ENCODE peak calls at places on chromosomes 2 and 18, in six cellular contexts. One of them, this sample, is unnamed. For H3K4me1, the result is how much of the 10 kb centered on the place peaks cover.

GRCh38 chr2:157785200-157785599 is 90.9 kb downstream of the ACVR1 start:
- DNase-seq in SK-N-SH: no peak
- DNase-seq in NT2/D1: no peak
- DNase-seq in GM23248: peak
- DNase-seq in IMR-90: peak
- DNase-seq in endodermal cell: no peak
- DNase-seq in this sample: peak

GRCh38 chr2:7900593-7900992 is 781.3 kb upstream of the ID2 start:
- DNase-seq in NT2/D1: no peak
- DNase-seq in endodermal cell: no peak
- DNase-seq in SK-N-SH: no peak
- DNase-seq in GM23248: peak
- DNase-seq in IMR-90: peak
- DNase-seq in this sample: no peak

GRCh38 chr2:121707920-121708361 is 28.7 kb downstream of the NIFK start:
- DNase-seq in SK-N-SH: no peak
- DNase-seq in GM23248: no peak
- DNase-seq in IMR-90: no peak
- DNase-seq in NT2/D1: no peak
- DNase-seq in endodermal cell: peak
- DNase-seq in this sample: no peak

GRCh38 chr2:237904806-237905599 is 45.6 kb downstream of the RAMP1 start:
- DNase-seq in IMR-90: peak
- DNase-seq in endodermal cell: peak
- DNase-seq in NT2/D1: no peak
- DNase-seq in SK-N-SH: no peak
- DNase-seq in GM23248: peak
- DNase-seq in this sample: peak

GRCh38 chr2:121699421-121700328 is 37.0 kb downstream of the NIFK start:
- DNase-seq in SK-N-SH: no peak
- DNase-seq in IMR-90: peak
- DNase-seq in NT2/D1: no peak
- DNase-seq in GM23248: peak
- DNase-seq in endodermal cell: peak
- DNase-seq in this sample: peak

GRCh38 chr2:30217644-30218361 is 13.5 kb upstream of the LBH start:
- DNase-seq in GM23248: no peak
- DNase-seq in NT2/D1: no peak
- DNase-seq in endodermal cell: peak
- DNase-seq in IMR-90: no peak
- DNase-seq in SK-N-SH: no peak
- DNase-seq in this sample: no peak

GRCh38 chr2:36413218-36413617 is 57.6 kb downstream of the CRIM1 start:
- DNase-seq in endodermal cell: no peak
- DNase-seq in SK-N-SH: no peak
- DNase-seq in GM23248: peak
- DNase-seq in IMR-90: peak
- DNase-seq in NT2/D1: no peak
- DNase-seq in this sample: peak

GRCh38 chr18:23203891-23204432 is 68.7 kb downstream of the CABLES1 start:
- DNase-seq in NT2/D1: no peak
- DNase-seq in IMR-90: no peak
- DNase-seq in GM23248: no peak
- DNase-seq in endodermal cell: no peak
- DNase-seq in SK-N-SH: no peak
- DNase-seq in this sample: no peak

GRCh38 chr2:23411752-23412431 is 26.9 kb downstream of the KLHL29 start:
- DNase-seq in endodermal cell: no peak
- DNase-seq in GM23248: peak
- DNase-seq in NT2/D1: no peak
- DNase-seq in IMR-90: peak
- DNase-seq in SK-N-SH: no peak
- DNase-seq in this sample: peak

GRCh38 chr18:37383036-37383788 is 182.4 kb downstream of the CELF4 start:
- DNase-seq in IMR-90: no peak
- DNase-seq in endodermal cell: peak
- DNase-seq in SK-N-SH: peak
- DNase-seq in NT2/D1: no peak
- DNase-seq in GM23248: peak
- DNase-seq in this sample: peak

GRCh38 chr2:23199115-23199918 is 185.7 kb upstream of the KLHL29 start:
- DNase-seq in GM23248: peak
- DNase-seq in SK-N-SH: peak
- DNase-seq in endodermal cell: peak
- DNase-seq in NT2/D1: peak
- DNase-seq in IMR-90: peak
- DNase-seq in this sample: peak

GRCh38 chr2:36516136-36516870 is 81.7 kb downstream of the FEZ2 start:
- DNase-seq in GM23248: peak
- DNase-seq in SK-N-SH: no peak
- DNase-seq in IMR-90: peak
- DNase-seq in NT2/D1: no peak
- DNase-seq in endodermal cell: no peak
- DNase-seq in this sample: peak

GRCh38 chr2:36633470-36634092 is 35.6 kb upstream of the FEZ2 start:
- DNase-seq in IMR-90: peak
- DNase-seq in GM23248: peak
- DNase-seq in endodermal cell: no peak
- DNase-seq in SK-N-SH: no peak
- DNase-seq in NT2/D1: no peak
- DNase-seq in this sample: no peak

GRCh38 chr18:62523255-62523588 is 397 bp downstream of the ZCCHC2 start:
- DNase-seq in NT2/D1: no peak
- DNase-seq in IMR-90: no peak
- DNase-seq in endodermal cell: no peak
- DNase-seq in GM23248: no peak
- DNase-seq in SK-N-SH: no peak
- DNase-seq in this sample: no peak

GRCh38 chr2:174667461-174667860 is 69.9 kb upstream of the WIPF1 start:
- DNase-seq in SK-N-SH: no peak
- DNase-seq in IMR-90: no peak
- DNase-seq in endodermal cell: peak
- DNase-seq in NT2/D1: no peak
- DNase-seq in GM23248: peak
- DNase-seq in this sample: no peak
- H3K4me1 ChIP-seq in SK-N-SH: under half
- H3K4me1 ChIP-seq in IMR-90: under half
- H3K4me1 ChIP-seq in endodermal cell: under half
- H3K4me1 ChIP-seq in NT2/D1: under half
- H3K4me1 ChIP-seq in GM23248: under half
- H3K4me1 ChIP-seq in this sample: under half

GRCh38 chr18:58254873-58255511 is 211.0 kb downstream of the NEDD4L start:
- DNase-seq in IMR-90: peak
- DNase-seq in endodermal cell: peak
- DNase-seq in GM23248: no peak
- DNase-seq in SK-N-SH: no peak
- DNase-seq in NT2/D1: peak
- DNase-seq in this sample: no peak
- H3K4me3 ChIP-seq in IMR-90: no peak
- H3K4me3 ChIP-seq in endodermal cell: no peak
- H3K4me3 ChIP-seq in GM23248: no peak
- H3K4me3 ChIP-seq in SK-N-SH: no peak
- H3K4me3 ChIP-seq in NT2/D1: no peak
- H3K4me3 ChIP-seq in this sample: no peak

GRCh38 chr2:20179755-20180594 is 45.0 kb downstream of the SDC1 start:
- DNase-seq in NT2/D1: no peak
- DNase-seq in SK-N-SH: peak
- DNase-seq in endodermal cell: peak
- DNase-seq in GM23248: no peak
- DNase-seq in IMR-90: no peak
- DNase-seq in this sample: no peak
- H3K9ac ChIP-seq in NT2/D1: no peak
- H3K9ac ChIP-seq in SK-N-SH: no peak
- H3K9ac ChIP-seq in endodermal cell: no peak
- H3K9ac ChIP-seq in GM23248: no peak
- H3K9ac ChIP-seq in IMR-90: no peak
- H3K9ac ChIP-seq in this sample: no peak

GRCh38 chr2:80302465-80303005 is 2.0 kb downstream of the LRRTM1 start:
- DNase-seq in SK-N-SH: peak
- DNase-seq in GM23248: no peak
- DNase-seq in endodermal cell: peak
- DNase-seq in NT2/D1: no peak
- DNase-seq in IMR-90: no peak
- DNase-seq in this sample: no peak
- H3K4me1 ChIP-seq in SK-N-SH: under half
- H3K4me1 ChIP-seq in GM23248: under half
- H3K4me1 ChIP-seq in endodermal cell: under half
- H3K4me1 ChIP-seq in NT2/D1: under half
- H3K4me1 ChIP-seq in IMR-90: under half
- H3K4me1 ChIP-seq in this sample: under half

DNA sequence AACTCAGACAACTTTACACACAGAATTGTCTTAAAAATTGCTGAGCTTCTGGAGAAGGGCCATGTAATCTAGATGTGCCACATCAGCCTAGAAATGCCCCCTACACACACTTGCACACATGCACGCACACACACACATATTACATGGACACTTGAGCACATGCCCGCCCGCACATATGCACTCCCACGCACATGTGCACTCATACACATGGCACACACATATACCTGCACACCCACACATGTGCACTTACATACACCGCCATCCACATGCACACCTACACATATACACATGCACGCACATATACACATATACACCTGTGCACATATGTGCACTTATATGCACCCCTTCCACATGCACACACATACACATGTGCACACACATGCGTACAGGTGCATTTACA is 213.7 kb downstream of the SEPTIN10 start:
- DNase-seq in GM23248: no peak
- DNase-seq in NT2/D1: no peak
- DNase-seq in endodermal cell: no peak
- DNase-seq in SK-N-SH: no peak
- DNase-seq in IMR-90: no peak
- DNase-seq in this sample: no peak
- H3K4me3 ChIP-seq in GM23248: no peak
- H3K4me3 ChIP-seq in NT2/D1: no peak
- H3K4me3 ChIP-seq in endodermal cell: no peak
- H3K4me3 ChIP-seq in SK-N-SH: no peak
- H3K4me3 ChIP-seq in IMR-90: no peak
- H3K4me3 ChIP-seq in this sample: no peak

GRCh38 chr18:8962906-8963635 is 139.4 kb upstream of the NDUFV2 start:
- DNase-seq in IMR-90: no peak
- DNase-seq in GM23248: no peak
- DNase-seq in NT2/D1: no peak
- DNase-seq in SK-N-SH: no peak
- DNase-seq in endodermal cell: no peak
- DNase-seq in this sample: no peak
- H3K9ac ChIP-seq in IMR-90: no peak
- H3K9ac ChIP-seq in GM23248: no peak
- H3K9ac ChIP-seq in NT2/D1: no peak
- H3K9ac ChIP-seq in SK-N-SH: no peak
- H3K9ac ChIP-seq in endodermal cell: no peak
- H3K9ac ChIP-seq in this sample: no peak

GRCh38 chr2:130352229-130352628 is 3.6 kb upstream of the PTPN18 start:
- DNase-seq in GM23248: no peak
- DNase-seq in endodermal cell: no peak
- DNase-seq in NT2/D1: no peak
- DNase-seq in SK-N-SH: no peak
- DNase-seq in IMR-90: no peak
- DNase-seq in this sample: no peak
- H3K4me1 ChIP-seq in GM23248: under half
- H3K4me1 ChIP-seq in endodermal cell: under half
- H3K4me1 ChIP-seq in NT2/D1: under half
- H3K4me1 ChIP-seq in SK-N-SH: under half
- H3K4me1 ChIP-seq in IMR-90: under half
- H3K4me1 ChIP-seq in this sample: under half

This sample was measured in adipocyte.